ENCODE peak calls at places on chromosomes 12 and 14, in ten cellular contexts. H is astrocyte, I is erythroblast, U is hypothalamus, S is left cardiac atrium, K is substantia nigra, J is T-cell, C is hippocampal formation, P is pulmonary artery endothelial cell, L is NCI-H460. F is an unnamed sample.

GRCh38 chr12:110079477-110080400 is 31.4 kb upstream of the C12orf76 start:
- DNase-seq in U (peak), P (peak), L (peak), H (no peak), K (peak), S (peak), C (peak), J (peak), I (peak), F (peak)

GRCh38 chr12:132456944-132457495 is 32.9 kb upstream of the FBRSL1 start:
- DNase-seq in H (no peak), P (no peak), L (no peak), I (no peak), U (no peak), K (no peak), C (no peak), S (no peak), J (no peak), F (no peak)

GRCh38 chr12:89353823-89354629 is 1.7 kb upstream of the DUSP6 start:
- DNase-seq in L (no peak), I (peak), P (no peak), S (peak), K (no peak), C (no peak), H (peak), J (peak), U (peak), F (peak)

GRCh38 chr14:59123526-59123925 is 64.9 kb upstream of the DAAM1 start:
- DNase-seq in U (no peak), P (no peak), S (peak), K (no peak), C (no peak), J (no peak), I (no peak), H (no peak), L (no peak), F (no peak)

GRCh38 chr12:113260127-113260526 is 38.9 kb downstream of the TPCN1 start:
- DNase-seq in K (no peak), I (peak), P (no peak), J (no peak), L (no peak), S (no peak), H (no peak), U (no peak), C (no peak), F (no peak)

GRCh38 chr14:104098272-104099095 is 13.0 kb downstream of the ASPG start:
- DNase-seq in J (no peak), I (no peak), U (no peak), H (no peak), L (no peak), K (no peak), S (peak), C (no peak), P (no peak), F (no peak)

GRCh38 chr14:101636081-101636560 is 74.8 kb downstream of the DIO3 start:
- DNase-seq in I (no peak), L (no peak), H (peak), C (no peak), J (no peak), K (no peak), P (no peak), U (no peak), S (no peak), F (no peak)

GRCh38 chr12:46553266-46553665 is 180.7 kb upstream of the SLC38A2 start:
- DNase-seq in K (no peak), J (no peak), U (no peak), P (no peak), C (no peak), S (no peak), L (no peak), I (no peak), H (peak), F (no peak)

GRCh38 chr14:59997496-59997895 is 77.6 kb downstream of the LRRC9 start:
- DNase-seq in J (no peak), I (no peak), S (no peak), H (no peak), C (no peak), P (no peak), K (no peak), U (no peak), L (no peak), F (no peak)

GRCh38 chr12:67370979-67371378 is 101.8 kb downstream of the CAND1 start:
- DNase-seq in L (no peak), U (no peak), C (no peak), S (no peak), H (peak), K (no peak), I (no peak), J (no peak), P (no peak), F (no peak)

GRCh38 chr12:124032265-124032886 is 59.4 kb downstream of the ZNF664 start:
- DNase-seq in I (peak), L (peak), C (peak), U (no peak), S (no peak), K (peak), H (peak), P (peak), J (no peak), F (no peak)

GRCh38 chr14:68979722-68980552 is 835 bp upstream of the ACTN1 start:
- DNase-seq in H (peak), S (peak), P (no peak), K (no peak), I (no peak), C (no peak), L (no peak), U (no peak), J (no peak), F (no peak)

GRCh38 chr14:68292467-68293334 is 473.1 kb downstream of the RAD51B start:
- DNase-seq in P (no peak), C (no peak), H (peak), U (no peak), I (no peak), J (no peak), L (no peak), S (no peak), K (no peak), F (peak)

GRCh38 chr12:58176296-58176869 is 235.0 kb downstream of the ATP23 start:
- DNase-seq in J (no peak), L (peak), K (no peak), S (no peak), I (peak), H (peak), P (no peak), U (no peak), C (no peak), F (no peak)

GRCh38 chr12:109291531-109292341 is 17.3 kb downstream of the FOXN4 start:
- DNase-seq in P (no peak), S (peak), L (no peak), I (peak), C (peak), H (peak), J (no peak), U (peak), K (peak), F (no peak)

GRCh38 chr14:79466938-79467527 is 744.3 kb downstream of the DIO2 start:
- DNase-seq in C (no peak), I (no peak), H (no peak), U (no peak), K (no peak), L (no peak), P (no peak), J (no peak), S (no peak), F (no peak)

GRCh38 chr12:40735551-40736230 is 43.5 kb downstream of the CNTN1 start:
- DNase-seq in U (no peak), S (no peak), C (no peak), H (no peak), P (no peak), J (no peak), L (no peak), K (no peak), I (no peak), F (no peak)

GRCh38 chr12:6418796-6419195 is 26.0 kb upstream of the CD27 start:
- DNase-seq in J (no peak), L (no peak), P (no peak), U (no peak), C (no peak), K (no peak), I (no peak), S (no peak), H (no peak), F (no peak)

GRCh38 chr12:115000038-115000437 is 316.1 kb upstream of the TBX3 start:
- DNase-seq in S (no peak), C (no peak), H (peak), L (no peak), I (no peak), U (no peak), K (no peak), J (no peak), P (no peak), F (no peak)

GRCh38 chr12:119642986-119643385 is 24.9 kb upstream of the PRKAB1 start:
- DNase-seq in U (no peak), C (no peak), S (no peak), L (no peak), P (no peak), J (no peak), H (no peak), I (peak), K (no peak), F (no peak)

GRCh38 chr14:99552572-99553216 is 51.3 kb downstream of the CCDC85C start:
- DNase-seq in S (no peak), J (no peak), L (no peak), C (no peak), I (no peak), H (no peak), U (no peak), P (no peak), K (no peak), F (no peak)

GRCh38 chr12:51269174-51270066 is 795 bp downstream of the SMAGP start:
- DNase-seq in P (no peak), S (peak), J (peak), L (peak), C (no peak), H (peak), I (peak), U (no peak), K (no peak), F (peak)

GRCh38 chr12:20421338-20421890 is 53.1 kb downstream of the PDE3A start:
- DNase-seq in K (no peak), I (no peak), P (no peak), U (no peak), J (no peak), S (peak), L (no peak), C (no peak), H (no peak), F (no peak)

GRCh38 chr12:67909091-67909531 is 80.1 kb upstream of the IFNG-AS1 start:
- DNase-seq in P (no peak), U (no peak), L (no peak), H (peak), K (no peak), C (no peak), S (no peak), J (no peak), I (no peak), F (no peak)

GRCh38 chr14:97976861-97977260 is 1179.7 kb downstream of the VRK1 start:
- DNase-seq in H (no peak), U (no peak), K (no peak), C (no peak), I (no peak), S (peak), L (no peak), P (no peak), J (peak), F (peak)

GRCh38 chr14:34344318-34344717 is 117.7 kb downstream of the SPTSSA start:
- DNase-seq in S (no peak), I (no peak), L (no peak), J (no peak), P (no peak), H (no peak), U (no peak), K (no peak), C (no peak), F (no peak)

GRCh38 chr12:26124491-26125450 is at the start of gene BHLHE41:
- DNase-seq in I (no peak), U (peak), C (peak), K (peak), H (peak), S (peak), J (no peak), L (no peak), P (no peak), F (no peak)

GRCh38 chr12:132620893-132621656 is 2.5 kb downstream of the P2RX2 start:
- DNase-seq in K (no peak), U (no peak), P (no peak), L (no peak), J (no peak), S (no peak), H (no peak), C (no peak), I (no peak), F (no peak)

GRCh38 chr14:93231129-93231979 is 24.3 kb downstream of the UBR7 start:
- DNase-seq in P (peak), L (peak), I (no peak), U (peak), H (peak), C (no peak), S (peak), J (no peak), K (no peak), F (no peak)